ENCODE peak calls at places on chromosomes 4 and X, in seven cellular contexts. One of them, this sample, is unnamed.

GRCh38 chr4:146495277-146495676 is 26.5 kb downstream of the SLC10A7 start:
- DNase-seq in fibroblast of lung: peak
- DNase-seq in GM20000: no peak
- DNase-seq in naive B cell: no peak
- DNase-seq in RCC 7860: no peak
- DNase-seq in NB4: no peak
- DNase-seq in transverse colon: no peak
- DNase-seq in this sample: no peak

GRCh38 chr4:8508266-8508665 is 67.7 kb downstream of the TRMT44 start:
- DNase-seq in NB4: no peak
- DNase-seq in RCC 7860: no peak
- DNase-seq in transverse colon: no peak
- DNase-seq in GM20000: no peak
- DNase-seq in fibroblast of lung: no peak
- DNase-seq in naive B cell: no peak
- DNase-seq in this sample: no peak

GRCh38 chr4:126593626-126594025 is 1039.1 kb upstream of the INTU start:
- DNase-seq in transverse colon: no peak
- DNase-seq in NB4: no peak
- DNase-seq in fibroblast of lung: no peak
- DNase-seq in GM20000: no peak
- DNase-seq in RCC 7860: no peak
- DNase-seq in naive B cell: no peak
- DNase-seq in this sample: no peak

GRCh38 chrX:132094169-132094568 is 33.7 kb downstream of the FRMD7 start:
- DNase-seq in naive B cell: no peak
- DNase-seq in GM20000: no peak
- DNase-seq in fibroblast of lung: peak
- DNase-seq in RCC 7860: no peak
- DNase-seq in transverse colon: no peak
- DNase-seq in NB4: no peak
- DNase-seq in this sample: no peak

GRCh38 chr4:161393614-161394013 is 770.2 kb downstream of the FSTL5 start:
- DNase-seq in NB4: no peak
- DNase-seq in naive B cell: no peak
- DNase-seq in RCC 7860: no peak
- DNase-seq in GM20000: no peak
- DNase-seq in transverse colon: no peak
- DNase-seq in fibroblast of lung: no peak
- DNase-seq in this sample: no peak

GRCh38 chrX:32153586-32153985 is 1057.8 kb downstream of the DMD start:
- DNase-seq in transverse colon: no peak
- DNase-seq in GM20000: no peak
- DNase-seq in RCC 7860: no peak
- DNase-seq in NB4: no peak
- DNase-seq in naive B cell: no peak
- DNase-seq in fibroblast of lung: no peak
- DNase-seq in this sample: no peak

GRCh38 chrX:75746891-75747639 is 38.0 kb downstream of the MAGEE2 start:
- DNase-seq in transverse colon: peak
- DNase-seq in naive B cell: peak
- DNase-seq in GM20000: peak
- DNase-seq in NB4: peak
- DNase-seq in RCC 7860: no peak
- DNase-seq in fibroblast of lung: peak
- DNase-seq in this sample: peak

GRCh38 chr4:85243857-85244256 is 231.1 kb upstream of the ARHGAP24 start:
- DNase-seq in transverse colon: no peak
- DNase-seq in naive B cell: no peak
- DNase-seq in NB4: no peak
- DNase-seq in fibroblast of lung: no peak
- DNase-seq in GM20000: no peak
- DNase-seq in RCC 7860: no peak
- DNase-seq in this sample: no peak

GRCh38 chr4:2849267-2850140 is 5.9 kb downstream of the ADD1 start:
- DNase-seq in RCC 7860: no peak
- DNase-seq in naive B cell: no peak
- DNase-seq in NB4: no peak
- DNase-seq in transverse colon: peak
- DNase-seq in GM20000: no peak
- DNase-seq in fibroblast of lung: no peak
- DNase-seq in this sample: no peak

GRCh38 chr4:134665429-134665828 is 463.8 kb upstream of the PABPC4L start:
- DNase-seq in fibroblast of lung: no peak
- DNase-seq in RCC 7860: no peak
- DNase-seq in naive B cell: no peak
- DNase-seq in GM20000: no peak
- DNase-seq in transverse colon: no peak
- DNase-seq in NB4: no peak
- DNase-seq in this sample: no peak

GRCh38 chr4:15755321-15755750 is 22.8 kb upstream of the CD38 start:
- DNase-seq in RCC 7860: no peak
- DNase-seq in naive B cell: no peak
- DNase-seq in NB4: no peak
- DNase-seq in transverse colon: no peak
- DNase-seq in GM20000: no peak
- DNase-seq in fibroblast of lung: peak
- DNase-seq in this sample: peak

GRCh38 chrX:47501226-47502071 is 18.4 kb upstream of the ZNF41 start:
- DNase-seq in naive B cell: no peak
- DNase-seq in NB4: peak
- DNase-seq in GM20000: no peak
- DNase-seq in transverse colon: no peak
- DNase-seq in fibroblast of lung: peak
- DNase-seq in RCC 7860: no peak
- DNase-seq in this sample: no peak